ENCODE peak calls at places on chromosomes 1 and 21, in seven cellular contexts. Y is tibial artery, X is right atrium auricular region, D is astrocyte of the spinal cord, A is heart left ventricle, V is endodermal cell, O is lower lobe of right lung. B is an unnamed sample.
A peak's percentile ranks its signal among the peaks of the same experiment; 100 is the strongest.

GRCh38 chr21:36791695-36792451 is 93.0 kb downstream of the SIM2 start:
- DNase-seq in Y (no peak), X (peak; percentile 34), D (no peak), A (no peak), V (no peak), O (no peak), B (no peak)

GRCh38 chr1:100721502-100722205 is 2.1 kb downstream of the VCAM1 start:
- DNase-seq in Y (peak; percentile 45), X (peak; percentile 69), D (peak; percentile 87), A (no peak), V (no peak), O (no peak), B (peak; percentile 97)

GRCh38 chr1:202462342-202463076 is 114.0 kb downstream of the PPP1R12B start:
- DNase-seq in Y (no peak), X (no peak), D (no peak), A (no peak), V (no peak), O (no peak), B (no peak)

GRCh38 chr1:59077739-59078503 is 219.0 kb upstream of the FGGY start:
- DNase-seq in Y (no peak), X (no peak), D (no peak), A (no peak), V (peak; percentile 86), O (no peak), B (no peak)

GRCh38 chr1:64309468-64309867 is 106.0 kb downstream of the UBE2U start:
- DNase-seq in Y (no peak), X (no peak), D (no peak), A (no peak), V (no peak), O (no peak), B (no peak)

GRCh38 chr1:196372896-196373536 is 235.2 kb downstream of the KCNT2 start:
- DNase-seq in Y (no peak), X (no peak), D (peak; percentile 56), A (no peak), V (no peak), O (no peak), B (peak; percentile 42)

GRCh38 chr1:47231314-47232186 is 475 bp downstream of the TAL1 start:
- DNase-seq in Y (peak; percentile 47), X (no peak), D (peak; percentile 35), A (peak; percentile 58), V (peak; percentile 78), O (no peak), B (peak; percentile 45)

GRCh38 chr1:39453603-39454002 is 37.8 kb upstream of the BMP8A start:
- DNase-seq in Y (peak; percentile 64), X (peak; percentile 81), D (peak; percentile 77), A (no peak), V (no peak), O (peak; percentile 61), B (peak; percentile 61)

GRCh38 chr1:26291433-26291832 is 11.5 kb downstream of the SH3BGRL3 start:
- DNase-seq in Y (no peak), X (no peak), D (no peak), A (no peak), V (no peak), O (no peak), B (no peak)

GRCh38 chr1:214319930-214320329 is 39.0 kb downstream of the SMYD2 start:
- DNase-seq in Y (no peak), X (no peak), D (no peak), A (no peak), V (no peak), O (no peak), B (no peak)

GRCh38 chr1:208421511-208421910 is 177.3 kb upstream of the PLXNA2 start:
- DNase-seq in Y (no peak), X (no peak), D (no peak), A (no peak), V (no peak), O (no peak), B (no peak)

GRCh38 chr1:115317101-115318012 is 20.7 kb downstream of the NGF start:
- DNase-seq in Y (no peak), X (no peak), D (no peak), A (no peak), V (no peak), O (no peak), B (peak; percentile 75)

GRCh38 chr1:59249738-59250137 is 47.2 kb upstream of the FGGY start:
- DNase-seq in Y (peak; percentile 24), X (no peak), D (no peak), A (no peak), V (no peak), O (no peak), B (no peak)

GRCh38 chr21:39867198-39867650 is at the start of gene PCP4:
- DNase-seq in Y (no peak), X (no peak), D (peak; percentile 32), A (peak; percentile 24), V (peak; percentile 96), O (peak; percentile 59), B (peak; percentile 11)

GRCh38 chr1:188433428-188433827 is 1604.7 kb downstream of the PLA2G4A start:
- DNase-seq in Y (no peak), X (no peak), D (peak; percentile 24), A (no peak), V (no peak), O (no peak), B (no peak)

GRCh38 chr1:228015276-228016180 is 8.7 kb downstream of the WNT3A start:
- DNase-seq in Y (no peak), X (no peak), D (no peak), A (no peak), V (peak; percentile 37), O (peak; percentile 40), B (peak; percentile 74)

GRCh38 chr1:221832151-221832550 is 90.3 kb upstream of the DUSP10 start:
- DNase-seq in Y (no peak), X (no peak), D (no peak), A (no peak), V (no peak), O (no peak), B (no peak)

GRCh38 chr1:54490361-54491248 is 57.4 kb upstream of the ACOT11 start:
- DNase-seq in Y (no peak), X (no peak), D (no peak), A (peak; percentile 43), V (peak; percentile 92), O (no peak), B (no peak)

GRCh38 chr1:220894025-220894923 is 15.0 kb downstream of the HLX start:
- DNase-seq in Y (no peak), X (no peak), D (no peak), A (no peak), V (peak; percentile 80), O (no peak), B (no peak)

GRCh38 chr1:155177192-155177917 is 3.7 kb downstream of the TRIM46 start:
- DNase-seq in Y (no peak), X (no peak), D (no peak), A (peak; percentile 13), V (peak; percentile 33), O (peak; percentile 70), B (no peak)

GRCh38 chr21:44426663-44427191 is 28.6 kb upstream of the LRRC3 start:
- DNase-seq in Y (peak; percentile 6), X (no peak), D (no peak), A (no peak), V (peak; percentile 43), O (no peak), B (no peak)

GRCh38 chr1:157652859-157653493 is 47.6 kb downstream of the FCRL3 start:
- DNase-seq in Y (no peak), X (no peak), D (no peak), A (no peak), V (no peak), O (no peak), B (no peak)

GRCh38 chr1:202597090-202597761 is 113.0 kb downstream of the SYT2 start:
- DNase-seq in Y (no peak), X (no peak), D (no peak), A (no peak), V (no peak), O (no peak), B (no peak)

GRCh38 chr1:224730950-224731349 is 114.8 kb downstream of the CNIH3 start:
- DNase-seq in Y (no peak), X (no peak), D (no peak), A (no peak), V (no peak), O (no peak), B (peak; percentile 53)

GRCh38 chr21:43193651-43194302 is 25.0 kb downstream of the CRYAA start:
- DNase-seq in Y (no peak), X (no peak), D (peak; percentile 76), A (peak; percentile 59), V (peak; percentile 28), O (no peak), B (peak; percentile 75)

GRCh38 chr1:76868916-76869315 is 1.6 kb downstream of the ST6GALNAC5 start:
- DNase-seq in Y (no peak), X (no peak), D (no peak), A (no peak), V (peak; percentile 80), O (peak; percentile 44), B (no peak)
- H3K4me3 ChIP-seq in Y (peak overlapping the region; percentile 61), X (peak overlapping the region; percentile 22), D (peak overlapping the region; percentile 6), A (peak overlapping the region; percentile 43), V (peak overlapping the region; percentile 92), O (peak overlapping the region; percentile 59), B (peak overlapping the region; percentile 82)

GRCh38 chr1:205918955-205919746 is 24.1 kb downstream of the SLC26A9 start:
- DNase-seq in Y (peak; percentile 86), X (peak; percentile 91), D (peak; percentile 83), A (peak; percentile 82), V (peak; percentile 97), O (peak; percentile 73), B (peak; percentile 85)
- TF ChIP-seq CTCF in Y (peak; percentile 89), X (peak; percentile 97), D (peak; percentile 96), A (peak; percentile 96), V (peak; percentile 96), O (peak; percentile 94), B (peak; percentile 97)

GRCh38 chr1:78650114-78650513 is 483 bp downstream of the IFI44 start:
- DNase-seq in Y (no peak), X (no peak), D (peak; percentile 11), A (no peak), V (no peak), O (no peak), B (peak; percentile 8)
- H3K4me3 ChIP-seq in Y (peak overlapping the region; percentile 45), X (peak overlapping the region; percentile 31), D (peak overlapping the region; percentile 35), A (peak overlapping the region; percentile 66), V (no peak overlapping the region), O (peak overlapping the region; percentile 51), B (peak overlapping the region; percentile 62)

GRCh38 chr1:167628754-167629515 is 1.1 kb upstream of the RCSD1 start:
- DNase-seq in Y (no peak), X (no peak), D (no peak), A (peak; percentile 17), V (peak; percentile 47), O (no peak), B (no peak)
- TF ChIP-seq CTCF in Y (no peak), X (no peak), D (no peak), A (no peak), V (no peak), O (no peak), B (no peak)

B was measured in AG10803.